ENCODE peak calls at places on chromosomes 5 and 9, in six cellular contexts. O is brain microvascular endothelial cell; E is GM12878; K is bronchial epithelial cell; Y is CD8-positive, alpha-beta T cell; B is epithelial cell of esophagus. V is an unnamed sample.

GRCh38 chr9:121268598-121269029 is 652 bp downstream of the GSN start:
- DNase-seq in O (no peak), E (no peak), K (peak; percentile 37), Y (no peak), B (peak; percentile 56), V (no peak)

GRCh38 chr5:41748631-41749030 is 121.6 kb downstream of the OXCT1 start:
- DNase-seq in O (peak; percentile 64), E (peak; percentile 77), K (peak; percentile 67), Y (no peak), B (peak; percentile 73), V (peak; percentile 88)

GRCh38 chr5:119275146-119275872 is 80.5 kb upstream of the TNFAIP8 start:
- DNase-seq in O (peak; percentile 20), E (no peak), K (peak; percentile 96), Y (no peak), B (peak; percentile 95), V (peak; percentile 43)

GRCh38 chr5:9350301-9350797 is 195.5 kb downstream of the SEMA5A start:
- DNase-seq in O (no peak), E (no peak), K (no peak), Y (no peak), B (no peak), V (no peak)

GRCh38 chr5:127536687-127537086 is 19.2 kb downstream of the PRRC1 start:
- DNase-seq in O (no peak), E (no peak), K (peak; percentile 26), Y (no peak), B (no peak), V (no peak)

GRCh38 chr9:31715250-31715649 is 669.2 kb upstream of the ACO1 start:
- DNase-seq in O (no peak), E (no peak), K (no peak), Y (no peak), B (peak; percentile 4), V (no peak)

GRCh38 chr5:139022528-139022927 is 147.4 kb upstream of the LRRTM2 start:
- DNase-seq in O (no peak), E (no peak), K (peak; percentile 71), Y (no peak), B (peak; percentile 91), V (no peak)

GRCh38 chr5:155905359-155905758 is 421.6 kb upstream of the SGCD start:
- DNase-seq in O (no peak), E (no peak), K (no peak), Y (no peak), B (no peak), V (no peak)

GRCh38 chr5:54837939-54838457 is 147.4 kb downstream of the ESM1 start:
- DNase-seq in O (no peak), E (no peak), K (no peak), Y (no peak), B (no peak), V (no peak)

GRCh38 chr5:39648539-39649200 is 223.9 kb upstream of the DAB2 start:
- DNase-seq in O (peak; percentile 18), E (no peak), K (peak; percentile 72), Y (no peak), B (peak; percentile 73), V (peak; percentile 4)
- TF ChIP-seq CTCF in O (peak; percentile 18), E (no peak), K (no peak), Y (no peak), B (no peak), V (no peak)

DNA sequence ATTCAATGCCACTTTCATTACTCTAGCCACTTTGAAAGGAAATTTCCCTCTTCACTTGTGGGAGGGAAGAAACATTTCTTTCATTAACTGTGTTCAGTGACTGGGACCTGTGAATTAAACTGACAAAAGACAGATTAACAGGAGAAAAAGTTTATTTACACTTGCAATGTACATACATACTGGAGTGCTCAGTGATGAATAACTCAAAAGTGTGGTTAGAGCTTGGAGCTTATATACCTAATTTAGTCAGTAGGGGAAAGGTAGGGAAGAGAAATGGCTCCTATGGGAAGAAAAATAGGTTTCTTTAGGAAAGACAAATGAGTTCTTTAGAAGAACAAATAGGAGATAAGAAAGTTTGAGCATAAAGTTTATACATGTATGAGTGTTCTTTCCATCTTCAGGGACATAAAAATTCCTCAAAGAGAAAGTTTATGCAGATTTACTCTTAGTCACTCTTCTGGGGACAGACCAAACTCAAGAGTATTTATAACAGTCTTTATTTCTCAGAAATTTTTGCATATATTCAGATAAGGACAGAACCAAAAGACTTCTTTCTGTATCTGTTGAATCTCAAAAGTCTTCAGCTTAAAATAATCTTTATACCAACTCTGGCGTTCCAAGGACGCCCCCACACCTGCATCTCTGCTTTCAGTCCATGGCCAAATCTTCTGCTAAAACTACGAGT is 120.0 kb upstream of the RAI14 start:
- DNase-seq in O (no peak), E (no peak), K (peak; percentile 83), Y (no peak), B (peak; percentile 55), V (no peak)
- H3K4me3 ChIP-seq in O (no peak overlapping the region), E (no peak overlapping the region), K (no peak overlapping the region), Y (no peak overlapping the region), B (no peak overlapping the region), V (no peak overlapping the region)

GRCh38 chr9:133463234-133463863 is 3.6 kb downstream of the CACFD1 start:
- DNase-seq in O (no peak), E (no peak), K (peak; percentile 30), Y (no peak), B (peak; percentile 59), V (no peak)
- TF ChIP-seq CTCF in O (peak; percentile 10), E (peak; percentile 39), K (peak; percentile 73), Y (no peak), B (peak; percentile 60), V (no peak)

GRCh38 chr9:4762108-4762888 is 21.3 kb upstream of the AK3 start:
- DNase-seq in O (peak; percentile 62), E (peak; percentile 81), K (peak; percentile 77), Y (peak; percentile 84), B (peak; percentile 86), V (peak; percentile 91)
- H3K4me3 ChIP-seq in O (no peak overlapping the region), E (peak overlapping the region; percentile 56), K (no peak overlapping the region), Y (no peak overlapping the region), B (no peak overlapping the region), V (peak overlapping the region; percentile 48)